ENCODE peak calls at places on chromosomes 4 and X, in six cellular contexts. One of them, this sample, is unnamed.

GRCh38 chrX:142978130-142978684 is 47.5 kb upstream of the SPANXN4 start:
- DNase-seq in ovary: no peak
- DNase-seq in neural progenitor cell: no peak
- DNase-seq in SJSA1: no peak
- DNase-seq in colonic mucosa: no peak
- DNase-seq in hepatocyte: no peak
- DNase-seq in this sample: no peak

GRCh38 chr4:145951931-145952330 is 13.3 kb upstream of the ZNF827 start:
- DNase-seq in ovary: no peak
- DNase-seq in neural progenitor cell: no peak
- DNase-seq in SJSA1: no peak
- DNase-seq in colonic mucosa: no peak
- DNase-seq in hepatocyte: no peak
- DNase-seq in this sample: no peak

GRCh38 chr4:1775731-1776500 is 17.2 kb upstream of the FGFR3 start:
- DNase-seq in ovary: no peak
- DNase-seq in neural progenitor cell: peak; percentile 65
- DNase-seq in SJSA1: no peak
- DNase-seq in colonic mucosa: no peak
- DNase-seq in hepatocyte: no peak
- DNase-seq in this sample: no peak

GRCh38 chr4:72365016-72365415 is 204.0 kb downstream of the ADAMTS3 start:
- DNase-seq in ovary: no peak
- DNase-seq in neural progenitor cell: no peak
- DNase-seq in SJSA1: no peak
- DNase-seq in colonic mucosa: no peak
- DNase-seq in hepatocyte: no peak
- DNase-seq in this sample: no peak

GRCh38 chr4:108540536-108540935 is 79.8 kb upstream of the RPL34 start:
- DNase-seq in ovary: no peak
- DNase-seq in neural progenitor cell: no peak
- DNase-seq in SJSA1: no peak
- DNase-seq in colonic mucosa: no peak
- DNase-seq in hepatocyte: no peak
- DNase-seq in this sample: peak; percentile 5

GRCh38 chrX:14802943-14803710 is 69.7 kb downstream of the FANCB start:
- DNase-seq in ovary: no peak
- DNase-seq in neural progenitor cell: no peak
- DNase-seq in SJSA1: no peak
- DNase-seq in colonic mucosa: no peak
- DNase-seq in hepatocyte: no peak
- DNase-seq in this sample: no peak

GRCh38 chr4:101177146-101177545 is 170.2 kb downstream of the PPP3CA start:
- DNase-seq in ovary: no peak
- DNase-seq in neural progenitor cell: no peak
- DNase-seq in SJSA1: no peak
- DNase-seq in colonic mucosa: no peak
- DNase-seq in hepatocyte: no peak
- DNase-seq in this sample: no peak

GRCh38 chr4:121146530-121146929 is 17.6 kb downstream of the TNIP3 start:
- DNase-seq in ovary: no peak
- DNase-seq in neural progenitor cell: no peak
- DNase-seq in SJSA1: no peak
- DNase-seq in colonic mucosa: no peak
- DNase-seq in hepatocyte: no peak
- DNase-seq in this sample: no peak

GRCh38 chrX:74248889-74249288 is 55.1 kb upstream of the ZCCHC13 start:
- DNase-seq in ovary: no peak
- DNase-seq in neural progenitor cell: peak; percentile 9
- DNase-seq in SJSA1: peak; percentile 25
- DNase-seq in colonic mucosa: peak; percentile 48
- DNase-seq in hepatocyte: peak; percentile 18
- DNase-seq in this sample: no peak
- H3K36me3 ChIP-seq in ovary: no peaks in the 10 kb centered on the region
- H3K36me3 ChIP-seq in neural progenitor cell: peaks cover 15% of the 10 kb centered on the region
- H3K36me3 ChIP-seq in SJSA1: peaks cover 9% of the 10 kb centered on the region
- H3K36me3 ChIP-seq in colonic mucosa: no peaks in the 10 kb centered on the region
- H3K36me3 ChIP-seq in hepatocyte: no peaks in the 10 kb centered on the region
- H3K36me3 ChIP-seq in this sample: no peaks in the 10 kb centered on the region

GRCh38 chr4:6179362-6179761 is 21.0 kb downstream of the JAKMIP1 start:
- DNase-seq in ovary: no peak
- DNase-seq in neural progenitor cell: no peak
- DNase-seq in SJSA1: no peak
- DNase-seq in colonic mucosa: no peak
- DNase-seq in hepatocyte: no peak
- DNase-seq in this sample: no peak

GRCh38 chr4:6178757-6179156 is 21.6 kb downstream of the JAKMIP1 start:
- DNase-seq in ovary: no peak
- DNase-seq in neural progenitor cell: no peak
- DNase-seq in SJSA1: no peak
- DNase-seq in colonic mucosa: no peak
- DNase-seq in hepatocyte: no peak
- DNase-seq in this sample: no peak

GRCh38 chr4:6183740-6184139 is 16.6 kb downstream of the JAKMIP1 start:
- DNase-seq in ovary: no peak
- DNase-seq in neural progenitor cell: no peak
- DNase-seq in SJSA1: no peak
- DNase-seq in colonic mucosa: no peak
- DNase-seq in hepatocyte: no peak
- DNase-seq in this sample: no peak

GRCh38 chr4:6182390-6183280 is 17.7 kb downstream of the JAKMIP1 start:
- DNase-seq in ovary: no peak
- DNase-seq in neural progenitor cell: no peak
- DNase-seq in SJSA1: no peak
- DNase-seq in colonic mucosa: no peak
- DNase-seq in hepatocyte: no peak
- DNase-seq in this sample: no peak

GRCh38 chr4:6180841-6181631 is 19.3 kb downstream of the JAKMIP1 start:
- DNase-seq in ovary: no peak
- DNase-seq in neural progenitor cell: no peak
- DNase-seq in SJSA1: no peak
- DNase-seq in colonic mucosa: no peak
- DNase-seq in hepatocyte: no peak
- DNase-seq in this sample: no peak
- H3K4me3 ChIP-seq in ovary: no peak overlapping the region
- H3K4me3 ChIP-seq in neural progenitor cell: no peak overlapping the region
- H3K4me3 ChIP-seq in SJSA1: no peak overlapping the region
- H3K4me3 ChIP-seq in colonic mucosa: no peak overlapping the region
- H3K4me3 ChIP-seq in hepatocyte: no peak overlapping the region
- H3K4me3 ChIP-seq in this sample: no peak overlapping the region

DNA sequence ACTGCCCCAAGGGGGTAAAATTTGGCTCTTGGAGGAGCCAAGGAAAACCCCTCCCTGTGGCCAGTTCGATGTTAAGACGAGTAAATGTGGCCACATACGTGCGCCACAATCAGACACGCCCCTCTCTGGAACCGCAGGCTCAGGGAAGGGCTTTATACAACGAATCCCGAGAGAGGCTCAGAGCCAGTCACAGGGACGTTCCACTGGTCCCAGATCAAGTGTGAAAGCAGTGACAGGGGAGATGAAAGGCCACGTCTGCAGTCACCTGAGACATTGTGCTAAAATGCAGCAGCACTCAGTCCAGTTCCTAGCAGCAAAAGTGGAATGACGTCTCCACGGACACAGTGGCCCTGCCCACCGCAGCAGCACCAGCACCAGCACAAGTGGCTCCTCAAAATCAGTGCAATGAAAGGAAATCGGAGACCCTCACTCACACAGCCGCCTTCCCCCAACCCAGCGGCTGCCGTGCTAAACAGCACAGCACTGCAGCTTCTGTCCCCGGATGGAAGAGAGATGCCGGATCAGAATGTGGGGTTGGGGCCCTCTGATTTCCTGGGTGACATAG is 67.9 kb downstream of the ACOX3 start:
- DNase-seq in ovary: no peak
- DNase-seq in neural progenitor cell: no peak
- DNase-seq in SJSA1: no peak
- DNase-seq in colonic mucosa: no peak
- DNase-seq in hepatocyte: no peak
- DNase-seq in this sample: no peak
- H3K36me3 ChIP-seq in ovary: no peaks in the 10 kb centered on the region
- H3K36me3 ChIP-seq in neural progenitor cell: no peaks in the 10 kb centered on the region
- H3K36me3 ChIP-seq in SJSA1: no peaks in the 10 kb centered on the region
- H3K36me3 ChIP-seq in colonic mucosa: no peaks in the 10 kb centered on the region
- H3K36me3 ChIP-seq in hepatocyte: no peaks in the 10 kb centered on the region
- H3K36me3 ChIP-seq in this sample: no peaks in the 10 kb centered on the region

GRCh38 chr4:6984611-6985115 is 58.5 kb upstream of the TADA2B start:
- DNase-seq in ovary: no peak
- DNase-seq in neural progenitor cell: no peak
- DNase-seq in SJSA1: no peak
- DNase-seq in colonic mucosa: no peak
- DNase-seq in hepatocyte: no peak
- DNase-seq in this sample: no peak
- H3K4me3 ChIP-seq in ovary: no peak overlapping the region
- H3K4me3 ChIP-seq in neural progenitor cell: no peak overlapping the region
- H3K4me3 ChIP-seq in SJSA1: no peak overlapping the region
- H3K4me3 ChIP-seq in colonic mucosa: no peak overlapping the region
- H3K4me3 ChIP-seq in hepatocyte: no peak overlapping the region
- H3K4me3 ChIP-seq in this sample: no peak overlapping the region

GRCh38 chrX:18927558-18927957 is 56.4 kb downstream of the PHKA2 start:
- DNase-seq in ovary: no peak
- DNase-seq in neural progenitor cell: no peak
- DNase-seq in SJSA1: no peak
- DNase-seq in colonic mucosa: no peak
- DNase-seq in hepatocyte: no peak
- DNase-seq in this sample: no peak
- H3K36me3 ChIP-seq in ovary: no peaks in the 10 kb centered on the region
- H3K36me3 ChIP-seq in neural progenitor cell: no peaks in the 10 kb centered on the region
- H3K36me3 ChIP-seq in SJSA1: no peaks in the 10 kb centered on the region
- H3K36me3 ChIP-seq in colonic mucosa: no peaks in the 10 kb centered on the region
- H3K36me3 ChIP-seq in hepatocyte: no peaks in the 10 kb centered on the region
- H3K36me3 ChIP-seq in this sample: no peaks in the 10 kb centered on the region

GRCh38 chrX:19670854-19671620 is 155.7 kb upstream of the MAP3K15 start:
- DNase-seq in ovary: no peak
- DNase-seq in neural progenitor cell: peak; percentile 14
- DNase-seq in SJSA1: peak; percentile 67
- DNase-seq in colonic mucosa: peak; percentile 67
- DNase-seq in hepatocyte: peak; percentile 50
- DNase-seq in this sample: peak; percentile 59
- H3K4me3 ChIP-seq in ovary: no peak overlapping the region
- H3K4me3 ChIP-seq in neural progenitor cell: no peak overlapping the region
- H3K4me3 ChIP-seq in SJSA1: peak overlapping the region; percentile 33
- H3K4me3 ChIP-seq in colonic mucosa: peak overlapping the region; percentile 8
- H3K4me3 ChIP-seq in hepatocyte: no peak overlapping the region
- H3K4me3 ChIP-seq in this sample: peak overlapping the region; percentile 37

DNA sequence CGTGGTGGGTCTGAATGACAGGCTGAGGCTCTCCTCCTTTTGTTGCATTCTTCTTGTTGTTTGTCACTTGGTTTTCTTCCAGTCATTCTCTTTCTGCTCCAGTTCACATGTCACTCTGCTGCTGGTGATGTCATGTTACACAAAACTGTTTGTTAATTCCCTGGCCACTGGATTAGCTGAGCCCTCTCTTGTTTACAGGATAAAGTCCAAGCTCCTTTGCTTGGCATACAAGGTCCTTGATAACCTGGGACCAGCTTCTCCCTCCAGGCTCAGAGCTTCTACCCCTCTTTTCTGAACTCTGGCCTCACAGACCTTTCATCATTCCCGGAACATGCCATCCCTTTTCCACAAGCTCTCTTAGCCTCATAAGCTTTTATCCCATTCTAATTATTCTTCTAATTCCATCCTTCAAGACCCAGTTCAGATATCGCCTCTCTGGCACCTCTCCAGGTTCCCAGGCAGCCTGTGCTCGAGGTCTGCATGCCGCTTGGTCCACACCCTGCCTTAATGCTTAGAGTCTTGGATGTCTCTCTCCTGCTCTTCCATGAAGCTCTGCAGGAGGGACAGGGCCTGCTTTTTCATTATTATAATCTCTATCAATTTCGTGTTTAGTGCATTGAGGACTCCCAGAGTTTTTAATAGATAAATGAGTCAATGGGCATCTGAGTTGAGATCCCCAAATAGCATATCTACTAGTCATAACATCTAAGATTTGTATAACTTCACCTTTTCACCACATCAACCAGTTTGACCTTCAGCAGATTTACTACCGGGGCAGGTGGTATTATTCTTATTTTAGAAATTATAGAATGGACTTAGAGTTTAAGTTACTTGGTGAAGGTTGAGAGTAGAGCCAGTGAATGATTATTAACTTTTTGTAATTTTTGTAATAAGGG is 98.7 kb downstream of the TMEM131L start:
- DNase-seq in ovary: no peak
- DNase-seq in neural progenitor cell: peak; percentile 79
- DNase-seq in SJSA1: peak; percentile 51
- DNase-seq in colonic mucosa: peak; percentile 28
- DNase-seq in hepatocyte: peak; percentile 64
- DNase-seq in this sample: peak; percentile 12
- H3K36me3 ChIP-seq in ovary: no peaks in the 10 kb centered on the region
- H3K36me3 ChIP-seq in neural progenitor cell: peaks cover 12% of the 10 kb centered on the region
- H3K36me3 ChIP-seq in SJSA1: peaks cover 3% of the 10 kb centered on the region
- H3K36me3 ChIP-seq in colonic mucosa: no peaks in the 10 kb centered on the region
- H3K36me3 ChIP-seq in hepatocyte: no peaks in the 10 kb centered on the region
- H3K36me3 ChIP-seq in this sample: no peaks in the 10 kb centered on the region

GRCh38 chr4:65668201-65669007 is 1.9 kb downstream of the EPHA5 start:
- DNase-seq in ovary: peak; percentile 25
- DNase-seq in neural progenitor cell: peak; percentile 49
- DNase-seq in SJSA1: peak; percentile 25
- DNase-seq in colonic mucosa: no peak
- DNase-seq in hepatocyte: peak; percentile 36
- DNase-seq in this sample: no peak

GRCh38 chr4:65670331-65671031 is at the start of gene EPHA5:
- DNase-seq in ovary: peak; percentile 80
- DNase-seq in neural progenitor cell: peak; percentile 89
- DNase-seq in SJSA1: peak; percentile 53
- DNase-seq in colonic mucosa: peak; percentile 19
- DNase-seq in hepatocyte: peak; percentile 79
- DNase-seq in this sample: peak; percentile 48

GRCh38 chr4:65669981-65670330 is 333 bp downstream of the EPHA5 start:
- DNase-seq in ovary: no peak
- DNase-seq in neural progenitor cell: no peak
- DNase-seq in SJSA1: no peak
- DNase-seq in colonic mucosa: no peak
- DNase-seq in hepatocyte: no peak
- DNase-seq in this sample: no peak

GRCh38 chr4:65671402-65671801 is 1.1 kb upstream of the EPHA5 start:
- DNase-seq in ovary: no peak
- DNase-seq in neural progenitor cell: no peak
- DNase-seq in SJSA1: no peak
- DNase-seq in colonic mucosa: no peak
- DNase-seq in hepatocyte: no peak
- DNase-seq in this sample: no peak

GRCh38 chr4:65669008-65669971 is 999 bp downstream of the EPHA5 start:
- DNase-seq in ovary: peak; percentile 28
- DNase-seq in neural progenitor cell: peak; percentile 58
- DNase-seq in SJSA1: peak; percentile 33
- DNase-seq in colonic mucosa: no peak
- DNase-seq in hepatocyte: peak; percentile 16
- DNase-seq in this sample: no peak
- H3K4me3 ChIP-seq in ovary: peak overlapping the region; percentile 37
- H3K4me3 ChIP-seq in neural progenitor cell: peak overlapping the region; percentile 56
- H3K4me3 ChIP-seq in SJSA1: no peak overlapping the region
- H3K4me3 ChIP-seq in colonic mucosa: peak overlapping the region; percentile 14
- H3K4me3 ChIP-seq in hepatocyte: peak overlapping the region; percentile 63
- H3K4me3 ChIP-seq in this sample: peak overlapping the region; percentile 50

GRCh38 chr4:128379860-128380259 is 92.2 kb upstream of the PGRMC2 start:
- DNase-seq in ovary: no peak
- DNase-seq in neural progenitor cell: peak; percentile 19
- DNase-seq in SJSA1: peak; percentile 52
- DNase-seq in colonic mucosa: no peak
- DNase-seq in hepatocyte: peak; percentile 23
- DNase-seq in this sample: no peak
- H3K36me3 ChIP-seq in ovary: no peaks in the 10 kb centered on the region
- H3K36me3 ChIP-seq in neural progenitor cell: no peaks in the 10 kb centered on the region
- H3K36me3 ChIP-seq in SJSA1: no peaks in the 10 kb centered on the region
- H3K36me3 ChIP-seq in colonic mucosa: no peaks in the 10 kb centered on the region
- H3K36me3 ChIP-seq in hepatocyte: no peaks in the 10 kb centered on the region
- H3K36me3 ChIP-seq in this sample: no peaks in the 10 kb centered on the region

This sample was measured in kidney epithelial cell.